ENCODE peak calls at places on chromosomes 6 and 20, in five cellular contexts. K is breast epithelium; F is fibroblast of pulmonary artery; X is AG10803; Y is CD4-positive, alpha-beta T cell. E is an unnamed sample.

GRCh38 chr6:136093835-136094234 is 156.3 kb downstream of the MTFR2 start:
- DNase-seq in F (no peak), X (no peak), K (no peak), Y (no peak), E (no peak)

GRCh38 chr6:166310634-166311033 is 2.4 kb upstream of the PRR18 start:
- DNase-seq in Y (no peak), X (no peak), K (no peak), F (no peak), E (no peak)

GRCh38 chr20:45592574-45593189 is 13.6 kb upstream of the WFDC8 start:
- DNase-seq in X (peak; percentile 30), F (peak; percentile 47), K (no peak), Y (no peak), E (no peak)

GRCh38 chr6:108163267-108163643 is 2.6 kb upstream of the NR2E1 start:
- DNase-seq in Y (no peak), F (no peak), X (no peak), K (no peak), E (no peak)

GRCh38 chr6:34460796-34461507 is 4.9 kb upstream of the PACSIN1 start:
- DNase-seq in X (no peak), Y (no peak), K (no peak), F (peak; percentile 17), E (no peak)

GRCh38 chr20:9241721-9242427 is 173.0 kb downstream of the PLCB4 start:
- DNase-seq in Y (no peak), F (no peak), X (peak; percentile 65), K (no peak), E (no peak)

GRCh38 chr6:34108159-34108558 is 37.7 kb downstream of the GRM4 start:
- DNase-seq in K (no peak), F (no peak), X (no peak), Y (no peak), E (no peak)

GRCh38 chr6:14544689-14545088 is 427.1 kb downstream of the CD83 start:
- DNase-seq in K (no peak), X (no peak), F (no peak), Y (no peak), E (no peak)

GRCh38 chr6:111580826-111581505 is 24.7 kb downstream of the TRAF3IP2 start:
- DNase-seq in X (peak; percentile 77), K (no peak), Y (no peak), F (no peak), E (no peak)

GRCh38 chr20:41697861-41698559 is 79.8 kb upstream of the CHD6 start:
- DNase-seq in Y (no peak), F (peak; percentile 55), K (no peak), X (peak; percentile 39), E (no peak)

GRCh38 chr20:63066506-63067265 is 59.9 kb upstream of the BHLHE23 start:
- DNase-seq in F (no peak), Y (no peak), X (no peak), K (no peak), E (no peak)

GRCh38 chr6:57006101-57006500 is 40.4 kb upstream of the KIAA1586 start:
- DNase-seq in F (no peak), Y (no peak), K (no peak), X (no peak), E (no peak)

GRCh38 chr6:121236984-121237383 is 97.3 kb downstream of the TBC1D32 start:
- DNase-seq in Y (no peak), K (no peak), X (no peak), F (no peak), E (no peak)

GRCh38 chr20:14336667-14337066 is 745 bp downstream of the FLRT3 start:
- DNase-seq in K (no peak), Y (no peak), X (no peak), F (peak; percentile 30), E (no peak)

GRCh38 chr20:14335122-14335521 is 2.3 kb downstream of the FLRT3 start:
- DNase-seq in F (no peak), Y (no peak), X (no peak), K (no peak), E (no peak)

GRCh38 chr20:14333734-14334133 is 3.7 kb downstream of the FLRT3 start:
- DNase-seq in K (no peak), F (no peak), Y (no peak), X (no peak), E (no peak)

GRCh38 chr20:14334306-14334930 is 3.0 kb downstream of the FLRT3 start:
- DNase-seq in X (peak; percentile 48), F (peak; percentile 70), K (peak; percentile 35), Y (no peak), E (no peak)

DNA sequence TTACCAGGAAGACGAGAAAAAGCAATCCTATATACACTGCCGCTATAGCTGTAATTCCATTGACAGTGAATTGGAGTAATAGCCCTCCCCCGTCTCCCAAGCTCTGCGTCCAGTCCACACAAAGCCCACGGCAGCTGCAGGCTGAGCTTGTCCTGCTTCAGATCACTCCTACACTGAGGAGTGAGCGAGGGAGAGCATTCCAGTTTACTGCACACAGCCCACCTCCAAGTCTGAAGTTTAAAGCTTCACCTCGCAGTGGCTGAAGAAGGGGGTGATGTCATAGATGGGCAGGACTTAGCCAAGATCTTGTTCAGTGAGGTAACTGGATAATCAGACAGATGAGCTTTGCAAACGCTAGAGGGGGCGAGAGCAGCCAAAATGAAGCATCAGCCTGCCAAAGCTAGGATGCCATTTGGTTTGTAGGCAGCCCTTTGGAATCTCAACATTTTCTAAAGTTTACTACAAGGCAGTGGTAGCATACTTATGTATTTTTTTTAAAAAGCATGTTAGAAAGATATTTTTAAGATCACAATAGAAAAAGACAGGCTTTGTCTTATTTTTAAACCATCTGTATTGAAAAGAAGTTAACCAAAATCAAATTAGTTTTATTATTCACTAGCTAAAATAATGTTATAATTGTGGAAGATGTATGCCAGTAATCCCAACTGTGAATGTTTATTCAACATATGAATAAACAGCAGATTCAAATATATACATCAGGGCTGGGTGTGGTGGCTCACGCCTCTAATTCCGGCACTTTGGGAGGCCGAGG is at the start of gene FLRT3:
- DNase-seq in K (peak; percentile 88), Y (no peak), X (peak; percentile 90), F (peak; percentile 98), E (peak; percentile 83)
- TF ChIP-seq CTCF in K (peak; percentile 82), Y (no peak), X (peak; percentile 87), F (peak; percentile 85), E (peak; percentile 91)

GRCh38 chr6:30871592-30872183 is 12.6 kb upstream of the DDR1 start:
- DNase-seq in X (no peak), F (no peak), K (no peak), Y (no peak), E (no peak)
- TF ChIP-seq CTCF in X (no peak), F (no peak), K (no peak), Y (no peak), E (no peak)

GRCh38 chr20:46699651-46700359 is 9.6 kb upstream of the SLC2A10 start:
- DNase-seq in K (no peak), Y (no peak), F (peak; percentile 65), X (peak; percentile 54), E (no peak)
- TF ChIP-seq CTCF in K (no peak), Y (peak; percentile 17), F (peak; percentile 89), X (peak; percentile 73), E (peak; percentile 78)

GRCh38 chr6:74570044-74570443 is 635.8 kb downstream of the COL12A1 start:
- DNase-seq in Y (no peak), K (no peak), X (no peak), F (no peak), E (no peak)

GRCh38 chr6:74573613-74574012 is 632.2 kb downstream of the COL12A1 start:
- DNase-seq in Y (no peak), F (no peak), X (no peak), K (no peak), E (no peak)

GRCh38 chr6:74577619-74578018 is 628.2 kb downstream of the COL12A1 start:
- DNase-seq in K (no peak), F (no peak), X (no peak), Y (no peak), E (no peak)

GRCh38 chr6:74578339-74578738 is 627.5 kb downstream of the COL12A1 start:
- DNase-seq in F (peak; percentile 58), K (no peak), X (peak; percentile 98), Y (no peak), E (no peak)

DNA sequence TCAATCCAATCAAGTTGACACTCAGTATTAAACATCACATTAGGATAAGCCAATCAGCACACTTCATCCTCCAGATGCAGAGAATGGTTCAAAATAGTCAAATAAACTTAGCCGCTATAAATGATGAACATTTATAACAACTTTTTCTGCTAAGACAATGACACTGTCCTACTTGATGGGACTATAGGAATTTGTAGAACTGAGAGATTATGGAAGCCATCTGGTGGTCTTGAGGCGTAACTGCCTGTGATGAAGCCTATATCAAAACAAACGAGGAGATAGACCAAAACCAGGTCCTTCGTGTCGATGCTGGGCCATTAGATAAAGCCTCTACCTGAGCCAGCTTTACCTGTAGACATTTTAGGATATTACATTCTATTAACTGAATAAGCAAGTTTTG is 631.1 kb downstream of the COL12A1 start:
- DNase-seq in Y (no peak), K (no peak), X (peak; percentile 24), F (peak; percentile 59), E (no peak)
- TF ChIP-seq CTCF in Y (no peak), K (no peak), X (peak; percentile 60), F (peak; percentile 67), E (peak; percentile 77)

DNA sequence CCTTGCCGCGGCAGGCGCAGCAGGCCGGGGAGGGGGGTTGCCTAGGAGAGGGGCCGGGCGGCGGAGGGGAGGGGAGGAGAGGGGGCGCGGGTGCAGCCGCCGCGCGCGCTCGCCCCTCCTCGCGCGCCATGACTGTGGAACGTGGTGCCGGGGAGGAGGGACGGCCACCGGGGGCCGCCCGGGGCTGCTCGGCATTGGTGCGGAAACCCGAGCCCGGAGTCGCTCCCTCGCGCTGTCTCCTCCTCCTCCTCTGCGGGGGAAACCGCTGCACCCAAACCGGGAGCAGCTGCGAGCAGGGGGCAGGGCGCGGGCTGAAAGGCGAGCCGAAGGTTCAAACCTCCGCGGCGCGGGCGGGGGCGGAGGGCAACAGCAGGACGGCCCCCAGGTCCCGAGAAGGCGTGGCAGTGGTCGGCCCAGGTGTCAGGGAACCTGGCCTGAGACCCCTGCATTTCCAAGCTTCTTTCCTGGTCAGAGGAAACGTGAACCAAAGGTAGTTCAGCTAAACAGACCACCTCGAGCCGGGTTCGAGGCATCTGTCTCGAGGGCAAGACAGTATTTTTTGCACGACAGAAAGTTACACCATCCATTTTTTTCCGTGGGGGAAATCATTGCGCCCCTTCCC is 1.4 kb upstream of the TRERF1 start:
- DNase-seq in F (peak; percentile 89), K (peak; percentile 68), Y (peak; percentile 57), X (peak; percentile 90), E (peak; percentile 90)
- TF ChIP-seq CTCF in F (no peak), K (no peak), Y (no peak), X (no peak), E (no peak)

E was measured in type B pancreatic cell.